ENCODE peak calls at places on chromosomes 5 and 9, in eight cellular contexts. G is IMR-90, Y is psoas muscle, A is cardiac fibroblast, C is MM.1S, X is activated B cell treated with CpG ODN at 0.5 μM for 24 hours, R is endothelial cell, K is WTC11. D is an unnamed sample.

GRCh38 chr5:143886621-143887301 is 74.8 kb downstream of the HMHB1 start:
- DNase-seq in G (no peak), Y (no peak), R (no peak), K (no peak), X (no peak), C (no peak), A (no peak), D (no peak)

GRCh38 chr5:75384218-75384617 is 47.2 kb downstream of the HMGCR start:
- DNase-seq in Y (no peak), A (no peak), R (no peak), K (no peak), X (no peak), G (no peak), C (no peak), D (no peak)

GRCh38 chr9:120741701-120742100 is 27.4 kb upstream of the MEGF9 start:
- DNase-seq in R (no peak), C (no peak), K (no peak), Y (no peak), A (peak; percentile 66), G (no peak), X (no peak), D (no peak)

GRCh38 chr9:115808108-115808507 is 345.5 kb upstream of the PAPPA start:
- DNase-seq in A (peak; percentile 29), C (no peak), Y (no peak), K (no peak), X (no peak), R (no peak), G (no peak), D (no peak)

GRCh38 chr5:76960004-76960625 is 7.3 kb downstream of the CRHBP start:
- DNase-seq in K (peak; percentile 13), C (peak; percentile 19), R (no peak), X (no peak), A (no peak), G (no peak), Y (no peak), D (no peak)

GRCh38 chr5:148541054-148541835 is 113.1 kb downstream of the HTR4 start:
- DNase-seq in G (no peak), R (no peak), X (no peak), A (no peak), Y (no peak), K (no peak), C (peak; percentile 61), D (no peak)

GRCh38 chr9:35603506-35603985 is 1.5 kb upstream of the TESK1 start:
- DNase-seq in Y (peak; percentile 87), X (no peak), G (peak; percentile 86), C (no peak), A (peak; percentile 89), K (no peak), R (no peak), D (no peak)

GRCh38 chr9:4038182-4038723 is 261.6 kb downstream of the GLIS3 start:
- DNase-seq in Y (no peak), C (no peak), K (no peak), X (no peak), A (peak; percentile 19), R (no peak), G (peak; percentile 53), D (no peak)

GRCh38 chr9:36987891-36988290 is 46.2 kb downstream of the PAX5 start:
- DNase-seq in C (no peak), Y (no peak), X (no peak), K (no peak), R (no peak), A (no peak), G (peak; percentile 21), D (no peak)

GRCh38 chr5:103375356-103375755 is 116.8 kb downstream of the MACIR start:
- DNase-seq in C (no peak), X (no peak), G (peak; percentile 92), R (no peak), A (peak; percentile 32), K (no peak), Y (no peak), D (no peak)

GRCh38 chr5:130642461-130642860 is 522.6 kb downstream of the HINT1 start:
- DNase-seq in C (no peak), X (no peak), K (no peak), Y (no peak), R (no peak), G (no peak), A (no peak), D (no peak)

GRCh38 chr5:72624641-72625236 is 117.5 kb upstream of the ZNF366 start:
- DNase-seq in G (peak; percentile 76), X (no peak), R (no peak), K (no peak), C (no peak), Y (peak; percentile 38), A (peak; percentile 43), D (no peak)

GRCh38 chr9:106643211-106643930 is 219.6 kb upstream of the ZNF462 start:
- DNase-seq in C (no peak), A (peak; percentile 2), R (no peak), Y (no peak), X (no peak), G (no peak), K (no peak), D (no peak)

GRCh38 chr9:114281421-114282103 is 41.3 kb upstream of the ORM1 start:
- DNase-seq in X (no peak), R (no peak), C (no peak), G (peak; percentile 67), K (peak; percentile 6), Y (peak; percentile 33), A (peak; percentile 22), D (no peak)

GRCh38 chr9:21836437-21837161 is 34.2 kb downstream of the MTAP start:
- DNase-seq in K (no peak), X (no peak), R (no peak), C (no peak), A (peak; percentile 99), Y (no peak), G (peak; percentile 100), D (no peak)

GRCh38 chr5:91189480-91190332 is 193.4 kb downstream of the ARRDC3 start:
- DNase-seq in K (no peak), C (peak; percentile 73), Y (peak; percentile 52), A (peak; percentile 88), X (no peak), R (no peak), G (peak; percentile 85), D (no peak)

GRCh38 chr5:123262275-123262823 is 160.9 kb downstream of the CEP120 start:
- DNase-seq in G (no peak), R (no peak), K (no peak), C (no peak), X (no peak), A (no peak), Y (no peak), D (no peak)

GRCh38 chr9:136926154-136926704 is 18.3 kb downstream of the FBXW5 start:
- DNase-seq in C (no peak), K (no peak), X (no peak), A (no peak), R (no peak), G (no peak), Y (no peak), D (no peak)

GRCh38 chr5:138922494-138922893 is 47.4 kb upstream of the LRRTM2 start:
- DNase-seq in A (no peak), R (no peak), C (no peak), G (no peak), Y (no peak), X (no peak), K (no peak), D (no peak)
- TF ChIP-seq CTCF in A (no peak), R (no peak), C (no peak), G (no peak), Y (no peak), X (no peak), K (no peak), D (no peak)

DNA sequence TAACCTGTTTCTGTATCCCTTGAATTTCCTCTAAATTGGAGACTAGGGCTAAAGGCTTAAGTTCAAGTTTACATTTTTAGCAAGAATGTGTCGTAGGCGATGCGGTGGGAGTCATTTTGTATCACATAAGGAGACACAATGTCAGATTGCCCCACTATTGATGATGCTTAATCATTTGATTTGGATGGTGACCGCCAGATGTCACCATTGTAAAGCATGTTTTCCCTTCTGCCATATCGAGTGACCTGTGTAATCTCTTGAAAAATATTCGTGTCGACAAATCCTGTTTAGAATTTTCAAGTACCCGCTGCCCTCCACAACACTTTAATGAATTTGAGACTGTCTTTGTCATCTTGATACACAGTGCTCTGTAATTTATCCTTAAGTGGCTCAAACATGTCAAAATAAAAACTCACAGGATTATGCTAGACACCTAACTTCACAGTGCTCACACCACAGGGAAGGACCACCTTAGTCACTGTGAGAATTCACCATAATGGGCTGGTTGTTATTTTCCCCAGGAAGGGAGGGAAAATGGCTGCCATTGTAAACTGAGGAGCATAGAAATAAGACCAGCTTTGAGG is 34.5 kb upstream of the SLC46A2 start:
- DNase-seq in A (peak; percentile 55), X (no peak), K (no peak), G (peak; percentile 23), C (peak; percentile 10), Y (no peak), R (peak; percentile 43), D (peak; percentile 15)
- TF ChIP-seq CTCF in A (peak; percentile 23), X (no peak), K (no peak), G (peak; percentile 44), C (peak; percentile 45), Y (peak; percentile 23), R (peak; percentile 47), D (peak; percentile 51)

GRCh38 chr9:34125681-34126206 is 754 bp downstream of the DCAF12 start:
- DNase-seq in R (peak; percentile 18), A (peak; percentile 43), K (peak; percentile 16), G (peak; percentile 41), X (no peak), C (peak; percentile 7), Y (no peak), D (peak; percentile 12)
- TF ChIP-seq CTCF in R (no peak), A (peak; percentile 11), K (no peak), G (peak; percentile 18), X (no peak), C (no peak), Y (no peak), D (no peak)

GRCh38 chr5:1763960-1764605 is 35.6 kb downstream of the MRPL36 start:
- DNase-seq in C (no peak), K (no peak), X (no peak), R (no peak), A (no peak), Y (no peak), G (no peak), D (no peak)
- TF ChIP-seq CTCF in C (no peak), K (no peak), X (no peak), R (no peak), A (no peak), Y (no peak), G (no peak), D (no peak)

GRCh38 chr5:125249400-125249799 is 503.0 kb upstream of the ZNF608 start:
- DNase-seq in K (no peak), Y (no peak), A (no peak), C (no peak), X (no peak), R (no peak), G (no peak), D (no peak)

GRCh38 chr5:125244531-125244930 is 498.1 kb upstream of the ZNF608 start:
- DNase-seq in G (peak; percentile 38), K (no peak), R (no peak), C (no peak), A (no peak), Y (no peak), X (no peak), D (no peak)

GRCh38 chr5:125245216-125245615 is 498.8 kb upstream of the ZNF608 start:
- DNase-seq in X (no peak), A (no peak), Y (no peak), G (no peak), R (no peak), K (peak; percentile 18), C (no peak), D (no peak)
- TF ChIP-seq CTCF in X (no peak), A (no peak), Y (no peak), G (no peak), R (no peak), K (no peak), C (no peak), D (no peak)

GRCh38 chr5:133968057-133968993 is at the start of gene C5orf15:
- DNase-seq in Y (peak; percentile 95), K (peak; percentile 87), A (peak; percentile 98), R (peak; percentile 88), X (peak; percentile 83), C (peak; percentile 96), G (peak; percentile 97), D (peak; percentile 88)
- TF ChIP-seq CTCF in Y (no peak), K (no peak), A (no peak), R (no peak), X (no peak), C (no peak), G (peak; percentile 23), D (no peak)

D was measured in nephron progenitor cell.